ENCODE peak calls at places on chromosomes 12 and 14, in five cellular contexts. Q, D, U, H and V are unnamed samples.

GRCh38 chr12:10088955-10089354 is 9.8 kb downstream of the CLEC1A start:
- DNase-seq in D (no peak), Q (no peak), U (no peak), H (no peak), V (no peak)

GRCh38 chr12:90833228-90833627 is 121.7 kb downstream of the CCER1 start:
- DNase-seq in Q (no peak), H (no peak), D (no peak), U (no peak), V (no peak)

GRCh38 chr14:50839048-50839447 is 8.1 kb upstream of the NIN start:
- DNase-seq in D (no peak), Q (no peak), H (no peak), U (no peak), V (no peak)

GRCh38 chr14:50796391-50796790 is 34.6 kb downstream of the NIN start:
- DNase-seq in D (no peak), Q (no peak), H (no peak), U (no peak), V (no peak)

GRCh38 chr12:2944401-2945047 is 14.7 kb upstream of the TEAD4 start:
- DNase-seq in U (peak; percentile 5), D (peak; percentile 53), Q (peak; percentile 75), H (peak; percentile 77), V (peak; percentile 55)

GRCh38 chr12:6923003-6923732 is 4.6 kb upstream of the ATN1 start:
- DNase-seq in U (no peak), H (no peak), Q (no peak), D (no peak), V (no peak)

GRCh38 chr14:20610002-20610765 is 19.0 kb upstream of the RNASE12 start:
- DNase-seq in D (peak; percentile 80), H (peak; percentile 92), U (peak; percentile 72), Q (peak; percentile 82), V (peak; percentile 81)

GRCh38 chr12:31118347-31118830 is 44.7 kb downstream of the DDX11 start:
- DNase-seq in H (peak; percentile 28), Q (no peak), D (no peak), U (no peak), V (no peak)

GRCh38 chr12:95633049-95633545 is 81.8 kb upstream of the USP44 start:
- DNase-seq in H (peak; percentile 36), Q (no peak), D (peak; percentile 74), U (no peak), V (peak; percentile 29)

GRCh38 chr12:132486576-132486975 is 3.4 kb upstream of the FBRSL1 start:
- DNase-seq in Q (no peak), H (no peak), U (no peak), D (no peak), V (no peak)

GRCh38 chr14:100557658-100558057 is 29.6 kb downstream of the BEGAIN start:
- DNase-seq in Q (peak; percentile 56), D (no peak), H (no peak), U (no peak), V (peak; percentile 73)

GRCh38 chr12:43711348-43711747 is 47.2 kb downstream of the PUS7L start:
- DNase-seq in D (no peak), Q (no peak), U (no peak), H (no peak), V (no peak)

GRCh38 chr14:104355101-104355691 is 216.8 kb downstream of the KIF26A start:
- DNase-seq in Q (no peak), U (no peak), H (no peak), D (no peak), V (no peak)

GRCh38 chr14:73633115-73633514 is 11.7 kb upstream of the DNAL1 start:
- DNase-seq in Q (no peak), U (no peak), D (no peak), H (peak; percentile 14), V (no peak)

GRCh38 chr14:32043624-32044023 is 33.5 kb upstream of the ARHGAP5 start:
- DNase-seq in D (no peak), U (no peak), Q (no peak), H (no peak), V (no peak)

GRCh38 chr14:74599201-74599809 is 12.7 kb downstream of the LTBP2 start:
- DNase-seq in D (peak; percentile 68), Q (no peak), H (no peak), U (no peak), V (no peak)